ENCODE peak calls at places on chromosomes 4 and X, in seven cellular contexts. W is Karpas-422; L is astrocyte of the hippocampus; Z is NCI-H748 treated with DMSO at 0.1 percent for 48 hours; E is hypothalamus; Y is HFF-Myc; F is activated naive CD8-positive, alpha-beta T cell treated with anti-CD3 and anti-CD28 coated beads, Interleukin-2, amount 50 U/mL, for 16 hours. C is an unnamed sample.

GRCh38 chrX:154443479-154443910 is 446 bp upstream of the FAM50A start:
- DNase-seq in Y (no peak), F (no peak), W (peak), Z (no peak), L (peak), E (no peak), C (no peak)

GRCh38 chr4:153468587-153468986 is 2.4 kb downstream of the TMEM131L start:
- DNase-seq in Z (no peak), E (no peak), L (no peak), Y (no peak), F (no peak), W (peak), C (no peak)

GRCh38 chrX:119880552-119881437 is 9.2 kb downstream of the NDUFA1 start:
- DNase-seq in Z (peak), W (peak), F (no peak), E (no peak), Y (peak), L (peak), C (no peak)

GRCh38 chr4:86775061-86775460 is 74.1 kb downstream of the SLC10A6 start:
- DNase-seq in F (no peak), E (no peak), W (no peak), Y (no peak), L (no peak), Z (no peak), C (no peak)

GRCh38 chr4:84232311-84233095 is 266.6 kb downstream of the NKX6-1 start:
- DNase-seq in Z (no peak), F (no peak), E (no peak), L (no peak), W (no peak), Y (no peak), C (no peak)

GRCh38 chr4:84503495-84504437 is 4.7 kb upstream of the NKX6-1 start:
- DNase-seq in Y (peak), Z (peak), F (no peak), W (peak), L (peak), E (no peak), C (no peak)

GRCh38 chr4:47531241-47531953 is 46.3 kb downstream of the ATP10D start:
- DNase-seq in E (no peak), Z (no peak), L (peak), F (no peak), W (no peak), Y (peak), C (peak)

GRCh38 chr4:148694702-148695101 is 252.5 kb upstream of the NR3C2 start:
- DNase-seq in F (no peak), L (no peak), E (no peak), Y (no peak), W (no peak), Z (no peak), C (no peak)

GRCh38 chrX:77347572-77347971 is 99.6 kb upstream of the FGF16 start:
- DNase-seq in Y (no peak), E (no peak), Z (no peak), F (no peak), L (no peak), W (no peak), C (no peak)

GRCh38 chr4:6761540-6762243 is 20.8 kb upstream of the KIAA0232 start:
- DNase-seq in E (peak), Y (no peak), W (no peak), L (no peak), Z (no peak), F (no peak), C (no peak)

GRCh38 chr4:20684852-20685763 is 15.2 kb upstream of the PACRGL start:
- DNase-seq in W (peak), F (no peak), Y (no peak), Z (no peak), E (no peak), L (peak), C (no peak)

GRCh38 chr4:41750158-41750623 is 1.7 kb upstream of the PHOX2B start:
- DNase-seq in Z (peak), F (no peak), W (no peak), E (no peak), L (no peak), Y (no peak), C (no peak)

GRCh38 chr4:30789219-30789671 is 69.1 kb downstream of the PCDH7 start:
- DNase-seq in Z (no peak), Y (no peak), L (no peak), E (no peak), F (no peak), W (no peak), C (no peak)

GRCh38 chr4:132299866-132300265 is 849.2 kb upstream of the PCDH10 start:
- DNase-seq in Z (no peak), E (no peak), W (no peak), Y (no peak), F (no peak), L (no peak), C (no peak)

GRCh38 chr4:107896158-107896645 is 35.1 kb upstream of the CYP2U1 start:
- DNase-seq in E (no peak), W (no peak), L (peak), Y (peak), F (no peak), Z (no peak), C (peak)

GRCh38 chr4:88005086-88005485 is 2.3 kb upstream of the PKD2 start:
- DNase-seq in Y (no peak), W (no peak), L (no peak), Z (no peak), F (no peak), E (no peak), C (no peak)

GRCh38 chrX:53262918-53263394 is 18.4 kb downstream of the IQSEC2 start:
- DNase-seq in F (no peak), L (peak), Y (no peak), E (no peak), Z (no peak), W (no peak), C (no peak)

GRCh38 chrX:119249836-119250340 is 13.8 kb downstream of the PGRMC1 start:
- DNase-seq in F (no peak), E (no peak), Y (no peak), L (peak), Z (no peak), W (no peak), C (no peak)

GRCh38 chr4:118180776-118181175 is 146.5 kb downstream of the NDST3 start:
- DNase-seq in Y (no peak), F (no peak), Z (no peak), W (no peak), L (peak), E (no peak), C (no peak)

GRCh38 chr4:41294445-41295062 is 37.8 kb downstream of the UCHL1 start:
- DNase-seq in Y (no peak), W (peak), E (no peak), F (no peak), L (no peak), Z (no peak), C (no peak)

GRCh38 chrX:155056877-155057792 is 13.8 kb downstream of the CMC4 start:
- DNase-seq in E (peak), W (peak), F (no peak), Y (peak), L (peak), Z (peak), C (no peak)

GRCh38 chr4:54484361-54484760 is 173.4 kb upstream of the KIT start:
- DNase-seq in Y (no peak), F (no peak), E (no peak), Z (peak), L (no peak), W (no peak), C (no peak)

GRCh38 chrX:149962859-149963757 is 24.8 kb upstream of the EOLA2 start:
- DNase-seq in W (peak), F (no peak), L (peak), Z (no peak), Y (peak), E (peak), C (peak)

GRCh38 chrX:45803383-45803921 is 602.8 kb upstream of the DIPK2B start:
- DNase-seq in F (no peak), Z (no peak), E (no peak), Y (peak), W (no peak), L (peak), C (no peak)

GRCh38 chrX:21374994-21375794 is 976 bp downstream of the CNKSR2 start:
- DNase-seq in F (no peak), Y (no peak), Z (no peak), L (peak), E (no peak), W (no peak), C (no peak)

GRCh38 chr4:110155632-110156031 is 42.8 kb downstream of the ELOVL6 start:
- DNase-seq in E (no peak), Y (no peak), W (no peak), L (no peak), F (no peak), Z (no peak), C (no peak)

GRCh38 chr4:37463457-37463856 is 218.9 kb downstream of the NWD2 start:
- DNase-seq in W (no peak), F (no peak), L (no peak), Z (no peak), Y (no peak), E (no peak), C (no peak)

GRCh38 chr4:181971973-181972372 is 271.2 kb upstream of the TENM3 start:
- DNase-seq in E (no peak), W (no peak), F (no peak), L (no peak), Z (no peak), Y (no peak), C (no peak)

GRCh38 chr4:166941629-166942028 is 292.7 kb downstream of the SPOCK3 start:
- DNase-seq in Z (no peak), Y (no peak), E (no peak), F (no peak), L (peak), W (no peak), C (no peak)

GRCh38 chrX:136747003-136747986 is 33.4 kb downstream of the ARHGEF6 start:
- DNase-seq in Z (no peak), Y (no peak), W (no peak), L (no peak), F (no peak), E (no peak), C (no peak)

GRCh38 chrX:119871245-119871598 is 311 bp downstream of the RNF113A start:
- DNase-seq in F (no peak), E (no peak), Y (no peak), Z (no peak), L (no peak), W (no peak), C (no peak)

GRCh38 chr4:47839259-47839658 is 1.4 kb upstream of the CORIN start:
- DNase-seq in F (no peak), E (no peak), Z (no peak), W (peak), Y (no peak), L (no peak), C (peak)

GRCh38 chrX:13899607-13900006 is 82.7 kb upstream of the GPM6B start:
- DNase-seq in Y (peak), E (no peak), F (no peak), Z (no peak), L (peak), W (no peak), C (no peak)

C was measured in smooth muscle cell of the brain vasculature.